ENCODE peak calls at places on chromosomes 16 and 17, in ten cellular contexts. One of them, this sample, is unnamed.

GRCh38 chr17:80845121-80845862 is 146.3 kb upstream of the CHMP6 start:
- DNase-seq in H9: no peak
- DNase-seq in HFF-Myc: no peak
- DNase-seq in fibroblast of the aortic adventitia: no peak
- DNase-seq in bronchial epithelial cell: no peak
- DNase-seq in body of pancreas: peak
- DNase-seq in IMR-90: no peak
- DNase-seq in AG04450: no peak
- DNase-seq in AG09309: no peak
- DNase-seq in AG04449: no peak
- DNase-seq in this sample: no peak

GRCh38 chr17:30433514-30433913 is 43.7 kb upstream of the GOSR1 start:
- DNase-seq in H9: no peak
- DNase-seq in fibroblast of the aortic adventitia: peak
- DNase-seq in AG09309: peak
- DNase-seq in body of pancreas: no peak
- DNase-seq in IMR-90: peak
- DNase-seq in AG04449: peak
- DNase-seq in AG04450: peak
- DNase-seq in bronchial epithelial cell: peak
- DNase-seq in HFF-Myc: peak
- DNase-seq in this sample: peak

GRCh38 chr16:84178892-84179611 is 7.8 kb downstream of the TAF1C start:
- DNase-seq in HFF-Myc: no peak
- DNase-seq in AG04450: no peak
- DNase-seq in AG09309: no peak
- DNase-seq in IMR-90: no peak
- DNase-seq in bronchial epithelial cell: no peak
- DNase-seq in body of pancreas: no peak
- DNase-seq in H9: no peak
- DNase-seq in AG04449: no peak
- DNase-seq in fibroblast of the aortic adventitia: no peak
- DNase-seq in this sample: no peak

GRCh38 chr16:46817961-46818360 is 13.0 kb downstream of the C16orf87 start:
- DNase-seq in H9: no peak
- DNase-seq in AG04450: no peak
- DNase-seq in fibroblast of the aortic adventitia: peak
- DNase-seq in bronchial epithelial cell: no peak
- DNase-seq in AG09309: no peak
- DNase-seq in AG04449: no peak
- DNase-seq in body of pancreas: no peak
- DNase-seq in HFF-Myc: no peak
- DNase-seq in IMR-90: peak
- DNase-seq in this sample: no peak

GRCh38 chr17:35764123-35764991 is 3.7 kb downstream of the C17orf50 start:
- DNase-seq in HFF-Myc: no peak
- DNase-seq in fibroblast of the aortic adventitia: peak
- DNase-seq in body of pancreas: peak
- DNase-seq in IMR-90: peak
- DNase-seq in AG04450: no peak
- DNase-seq in AG09309: no peak
- DNase-seq in bronchial epithelial cell: peak
- DNase-seq in AG04449: no peak
- DNase-seq in H9: peak
- DNase-seq in this sample: no peak

GRCh38 chr16:87407511-87408112 is 15.5 kb downstream of the MAP1LC3B start:
- DNase-seq in IMR-90: no peak
- DNase-seq in AG09309: no peak
- DNase-seq in AG04449: no peak
- DNase-seq in body of pancreas: no peak
- DNase-seq in bronchial epithelial cell: peak
- DNase-seq in H9: no peak
- DNase-seq in HFF-Myc: no peak
- DNase-seq in AG04450: no peak
- DNase-seq in fibroblast of the aortic adventitia: no peak
- DNase-seq in this sample: peak

GRCh38 chr17:80948961-80949450 is 42.6 kb upstream of the CHMP6 start:
- DNase-seq in fibroblast of the aortic adventitia: no peak
- DNase-seq in AG09309: no peak
- DNase-seq in IMR-90: no peak
- DNase-seq in bronchial epithelial cell: no peak
- DNase-seq in AG04450: no peak
- DNase-seq in AG04449: no peak
- DNase-seq in HFF-Myc: no peak
- DNase-seq in body of pancreas: no peak
- DNase-seq in H9: no peak
- DNase-seq in this sample: no peak

GRCh38 chr16:49615606-49616005 is 240.3 kb downstream of the ZNF423 start:
- DNase-seq in H9: peak
- DNase-seq in AG04450: no peak
- DNase-seq in IMR-90: no peak
- DNase-seq in AG09309: no peak
- DNase-seq in bronchial epithelial cell: no peak
- DNase-seq in AG04449: no peak
- DNase-seq in HFF-Myc: no peak
- DNase-seq in body of pancreas: no peak
- DNase-seq in fibroblast of the aortic adventitia: no peak
- DNase-seq in this sample: no peak

GRCh38 chr16:29804020-29804419 is 2.3 kb upstream of the MAZ start:
- DNase-seq in HFF-Myc: no peak
- DNase-seq in bronchial epithelial cell: no peak
- DNase-seq in body of pancreas: no peak
- DNase-seq in fibroblast of the aortic adventitia: no peak
- DNase-seq in AG04450: no peak
- DNase-seq in AG04449: no peak
- DNase-seq in AG09309: no peak
- DNase-seq in H9: no peak
- DNase-seq in IMR-90: no peak
- DNase-seq in this sample: no peak

GRCh38 chr16:29806096-29806579 is at the start of gene MAZ:
- DNase-seq in H9: no peak
- DNase-seq in bronchial epithelial cell: peak
- DNase-seq in body of pancreas: no peak
- DNase-seq in AG04449: peak
- DNase-seq in HFF-Myc: no peak
- DNase-seq in AG09309: peak
- DNase-seq in IMR-90: peak
- DNase-seq in fibroblast of the aortic adventitia: no peak
- DNase-seq in AG04450: peak
- DNase-seq in this sample: no peak

GRCh38 chr16:29806641-29807425 is 504 bp downstream of the MAZ start:
- DNase-seq in AG04450: no peak
- DNase-seq in IMR-90: no peak
- DNase-seq in fibroblast of the aortic adventitia: no peak
- DNase-seq in AG09309: no peak
- DNase-seq in H9: peak
- DNase-seq in AG04449: no peak
- DNase-seq in HFF-Myc: no peak
- DNase-seq in bronchial epithelial cell: no peak
- DNase-seq in body of pancreas: peak
- DNase-seq in this sample: no peak

GRCh38 chr16:29804455-29805231 is 1.7 kb upstream of the MAZ start:
- DNase-seq in H9: no peak
- DNase-seq in IMR-90: no peak
- DNase-seq in bronchial epithelial cell: no peak
- DNase-seq in AG04450: no peak
- DNase-seq in AG04449: no peak
- DNase-seq in HFF-Myc: no peak
- DNase-seq in fibroblast of the aortic adventitia: peak
- DNase-seq in body of pancreas: peak
- DNase-seq in AG09309: no peak
- DNase-seq in this sample: no peak

GRCh38 chr16:29805232-29806095 is 865 bp upstream of the MAZ start:
- DNase-seq in AG04449: peak
- DNase-seq in bronchial epithelial cell: peak
- DNase-seq in IMR-90: peak
- DNase-seq in body of pancreas: peak
- DNase-seq in fibroblast of the aortic adventitia: peak
- DNase-seq in AG04450: peak
- DNase-seq in AG09309: peak
- DNase-seq in HFF-Myc: no peak
- DNase-seq in H9: peak
- DNase-seq in this sample: no peak
- TF ChIP-seq CTCF in AG04449: no peak
- TF ChIP-seq CTCF in bronchial epithelial cell: no peak
- TF ChIP-seq CTCF in IMR-90: no peak
- TF ChIP-seq CTCF in body of pancreas: peak
- TF ChIP-seq CTCF in fibroblast of the aortic adventitia: no peak
- TF ChIP-seq CTCF in AG04450: peak
- TF ChIP-seq CTCF in AG09309: no peak
- TF ChIP-seq CTCF in HFF-Myc: no peak
- TF ChIP-seq CTCF in H9: no peak
- TF ChIP-seq CTCF in this sample: no peak

DNA sequence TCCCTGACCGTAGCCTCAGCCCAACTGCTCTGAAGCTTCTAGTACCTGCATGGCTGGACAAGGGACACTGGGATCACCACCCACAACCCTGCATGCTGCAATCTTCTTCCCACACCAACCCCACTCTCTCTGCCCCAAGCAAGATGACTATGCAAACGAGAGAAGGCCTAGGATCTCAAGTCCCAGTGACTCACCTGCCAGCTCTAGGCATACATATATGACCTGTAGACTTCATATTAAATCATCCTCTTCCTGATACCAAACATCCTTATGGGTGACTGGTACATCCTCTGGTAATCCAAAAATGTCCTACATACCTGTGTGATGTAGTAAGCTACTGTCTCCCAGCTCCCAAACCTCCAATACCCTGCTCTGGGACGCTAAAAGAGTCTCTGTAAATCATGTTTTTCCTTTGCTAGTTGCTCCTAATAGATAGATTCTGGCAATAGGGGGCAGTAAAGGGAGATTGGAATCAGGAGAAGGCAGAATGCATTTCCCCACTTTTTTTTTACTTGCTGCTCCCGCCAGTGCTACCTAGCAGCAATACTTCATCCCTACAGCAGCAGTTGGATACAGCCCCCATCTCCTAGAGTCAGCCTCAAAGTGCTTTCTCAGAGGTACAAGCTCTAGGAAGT is 43.4 kb upstream of the SOX9 start:
- DNase-seq in IMR-90: peak
- DNase-seq in AG04449: no peak
- DNase-seq in bronchial epithelial cell: peak
- DNase-seq in HFF-Myc: no peak
- DNase-seq in AG09309: no peak
- DNase-seq in AG04450: no peak
- DNase-seq in H9: no peak
- DNase-seq in body of pancreas: no peak
- DNase-seq in fibroblast of the aortic adventitia: no peak
- DNase-seq in this sample: no peak
- TF ChIP-seq CTCF in IMR-90: no peak
- TF ChIP-seq CTCF in AG04449: no peak
- TF ChIP-seq CTCF in bronchial epithelial cell: peak
- TF ChIP-seq CTCF in HFF-Myc: no peak
- TF ChIP-seq CTCF in AG09309: no peak
- TF ChIP-seq CTCF in AG04450: peak
- TF ChIP-seq CTCF in H9: peak
- TF ChIP-seq CTCF in body of pancreas: no peak
- TF ChIP-seq CTCF in fibroblast of the aortic adventitia: no peak
- TF ChIP-seq CTCF in this sample: peak

GRCh38 chr17:65229596-65229995 is 92.4 kb downstream of the RGS9 start:
- DNase-seq in body of pancreas: no peak
- DNase-seq in IMR-90: no peak
- DNase-seq in bronchial epithelial cell: no peak
- DNase-seq in AG04450: no peak
- DNase-seq in AG09309: no peak
- DNase-seq in AG04449: no peak
- DNase-seq in fibroblast of the aortic adventitia: no peak
- DNase-seq in H9: no peak
- DNase-seq in HFF-Myc: no peak
- DNase-seq in this sample: no peak

GRCh38 chr17:65231662-65232335 is 94.6 kb downstream of the RGS9 start:
- DNase-seq in body of pancreas: peak
- DNase-seq in AG09309: peak
- DNase-seq in HFF-Myc: peak
- DNase-seq in AG04449: peak
- DNase-seq in bronchial epithelial cell: peak
- DNase-seq in H9: peak
- DNase-seq in IMR-90: peak
- DNase-seq in fibroblast of the aortic adventitia: peak
- DNase-seq in AG04450: peak
- DNase-seq in this sample: peak

GRCh38 chr17:65228734-65229390 is 91.7 kb downstream of the RGS9 start:
- DNase-seq in H9: no peak
- DNase-seq in AG09309: peak
- DNase-seq in fibroblast of the aortic adventitia: peak
- DNase-seq in AG04450: no peak
- DNase-seq in bronchial epithelial cell: peak
- DNase-seq in AG04449: no peak
- DNase-seq in HFF-Myc: peak
- DNase-seq in IMR-90: peak
- DNase-seq in body of pancreas: no peak
- DNase-seq in this sample: no peak

GRCh38 chr17:65230040-65230439 is 92.9 kb downstream of the RGS9 start:
- DNase-seq in body of pancreas: no peak
- DNase-seq in AG04450: no peak
- DNase-seq in AG09309: no peak
- DNase-seq in IMR-90: no peak
- DNase-seq in AG04449: no peak
- DNase-seq in fibroblast of the aortic adventitia: no peak
- DNase-seq in H9: no peak
- DNase-seq in HFF-Myc: no peak
- DNase-seq in bronchial epithelial cell: no peak
- DNase-seq in this sample: no peak

DNA sequence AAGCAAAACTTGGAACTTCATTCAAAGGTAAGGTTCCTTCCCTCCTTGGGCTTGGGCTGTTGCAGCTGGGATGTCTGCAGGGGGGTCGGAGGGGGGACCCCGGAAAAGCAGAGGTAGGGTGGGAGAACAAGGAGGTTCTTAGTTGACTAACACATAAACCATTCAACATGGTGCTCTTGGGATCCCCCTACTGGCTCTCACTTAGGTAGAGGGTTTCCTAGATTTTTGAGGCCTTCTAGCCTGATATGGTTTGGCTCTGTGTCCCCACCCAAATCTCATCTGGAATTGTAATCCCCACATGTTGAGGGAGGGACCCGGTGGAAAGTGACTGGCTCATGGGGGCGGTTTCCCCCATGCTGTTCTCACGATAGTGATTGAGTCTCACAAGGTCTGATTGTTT is 93.9 kb downstream of the RGS9 start:
- DNase-seq in body of pancreas: no peak
- DNase-seq in fibroblast of the aortic adventitia: no peak
- DNase-seq in AG04449: no peak
- DNase-seq in IMR-90: no peak
- DNase-seq in HFF-Myc: no peak
- DNase-seq in AG04450: no peak
- DNase-seq in bronchial epithelial cell: no peak
- DNase-seq in AG09309: no peak
- DNase-seq in H9: no peak
- DNase-seq in this sample: no peak
- TF ChIP-seq CTCF in body of pancreas: no peak
- TF ChIP-seq CTCF in fibroblast of the aortic adventitia: peak
- TF ChIP-seq CTCF in AG04449: no peak
- TF ChIP-seq CTCF in IMR-90: no peak
- TF ChIP-seq CTCF in HFF-Myc: no peak
- TF ChIP-seq CTCF in AG04450: no peak
- TF ChIP-seq CTCF in bronchial epithelial cell: no peak
- TF ChIP-seq CTCF in AG09309: no peak
- TF ChIP-seq CTCF in H9: no peak
- TF ChIP-seq CTCF in this sample: no peak

DNA sequence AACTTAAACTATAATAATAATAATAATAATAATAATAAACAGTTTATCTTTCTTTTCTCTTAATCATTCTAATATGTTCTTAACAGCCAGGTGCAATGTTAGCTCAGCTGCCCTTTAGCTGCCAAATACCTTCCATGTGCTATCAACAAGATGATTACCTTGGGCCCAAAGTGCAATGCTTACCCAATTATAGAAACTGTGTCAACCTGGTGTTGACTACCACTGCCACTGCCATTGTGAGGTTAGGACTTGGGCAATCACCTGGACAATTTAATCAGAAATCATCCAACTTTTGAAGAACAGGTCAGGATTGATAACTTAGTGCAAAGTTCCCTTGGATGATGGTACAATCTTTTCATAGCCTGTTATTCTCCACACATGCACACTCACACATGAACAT is 371.8 kb upstream of the SALL1 start:
- DNase-seq in fibroblast of the aortic adventitia: no peak
- DNase-seq in body of pancreas: no peak
- DNase-seq in AG04450: no peak
- DNase-seq in H9: no peak
- DNase-seq in bronchial epithelial cell: no peak
- DNase-seq in IMR-90: no peak
- DNase-seq in HFF-Myc: no peak
- DNase-seq in AG04449: no peak
- DNase-seq in AG09309: no peak
- DNase-seq in this sample: no peak
- TF ChIP-seq CTCF in fibroblast of the aortic adventitia: no peak
- TF ChIP-seq CTCF in body of pancreas: no peak
- TF ChIP-seq CTCF in AG04450: no peak
- TF ChIP-seq CTCF in H9: no peak
- TF ChIP-seq CTCF in bronchial epithelial cell: no peak
- TF ChIP-seq CTCF in IMR-90: no peak
- TF ChIP-seq CTCF in HFF-Myc: no peak
- TF ChIP-seq CTCF in AG04449: no peak
- TF ChIP-seq CTCF in AG09309: no peak
- TF ChIP-seq CTCF in this sample: no peak